ENCODE peak calls at places on chromosomes 4 and X, in six cellular contexts. S is T-helper 1 cell; Z is RKO; D is EH; U is CD4-positive, alpha-beta T cell; R is AG20443. Q is an unnamed sample.
A peak's percentile ranks its signal among the peaks of the same experiment; 100 is the strongest.

GRCh38 chr4:20487446-20487845 is 212.8 kb upstream of the PACRGL start:
- DNase-seq in R (peak; percentile 8), Z (no peak), D (peak; percentile 87), U (no peak), S (no peak), Q (no peak)

GRCh38 chrX:81195712-81196111 is 6.0 kb downstream of the HMGN5 start:
- DNase-seq in Z (peak; percentile 77), S (peak; percentile 24), R (peak; percentile 29), U (peak; percentile 38), D (peak; percentile 57), Q (peak; percentile 30)

GRCh38 chr4:16686195-16686594 is 212.2 kb downstream of the LDB2 start:
- DNase-seq in D (peak; percentile 99), R (peak; percentile 79), S (no peak), U (no peak), Z (no peak), Q (no peak)

GRCh38 chrX:110852180-110852579 is 56.6 kb upstream of the CHRDL1 start:
- DNase-seq in S (no peak), Z (peak; percentile 23), R (peak; percentile 22), U (no peak), D (peak; percentile 11), Q (no peak)

GRCh38 chrX:40827331-40827730 is 92.0 kb upstream of the MED14 start:
- DNase-seq in D (peak; percentile 0), Z (no peak), R (no peak), S (no peak), U (no peak), Q (no peak)

GRCh38 chrX:68808686-68809357 is 20.0 kb upstream of the EFNB1 start:
- DNase-seq in R (no peak), S (no peak), U (no peak), D (peak; percentile 8), Z (no peak), Q (no peak)

GRCh38 chr4:183165371-183165770 is 66.3 kb downstream of the WWC2 start:
- DNase-seq in Z (no peak), S (no peak), R (peak; percentile 38), D (peak; percentile 77), U (no peak), Q (no peak)

GRCh38 chr4:113153529-113154101 is 104.2 kb downstream of the ANK2 start:
- DNase-seq in D (no peak), Z (peak; percentile 25), R (no peak), S (no peak), U (no peak), Q (no peak)

GRCh38 chrX:69037786-69038185 is 127.5 kb downstream of the PJA1 start:
- DNase-seq in S (no peak), D (no peak), U (no peak), Z (no peak), R (no peak), Q (no peak)

GRCh38 chr4:56197387-56197786 is 189.9 kb downstream of the AASDH start:
- DNase-seq in Z (no peak), D (no peak), S (no peak), U (no peak), R (no peak), Q (no peak)

GRCh38 chr4:168711197-168712120 is 214.6 kb downstream of the PALLD start:
- DNase-seq in R (peak; percentile 79), Z (no peak), S (no peak), U (no peak), D (peak; percentile 66), Q (no peak)

GRCh38 chr4:156838761-156839160 is 132.8 kb downstream of the PDGFC start:
- DNase-seq in U (no peak), S (no peak), D (peak; percentile 8), R (no peak), Z (no peak), Q (no peak)

GRCh38 chr4:172997217-172997609 is 171.4 kb upstream of the GALNT7 start:
- DNase-seq in S (no peak), Z (no peak), R (no peak), U (no peak), D (no peak), Q (no peak)

GRCh38 chr4:152500798-152501434 is 35.0 kb downstream of the FBXW7 start:
- DNase-seq in D (peak; percentile 83), Z (peak; percentile 88), S (peak; percentile 58), U (peak; percentile 22), R (peak; percentile 60), Q (peak; percentile 30)